ENCODE peak calls at places on chromosomes 7 and 10, in five cellular contexts. One of them, this sample, is unnamed. For H3K36me3, the result is how much of the 10 kb centered on the place peaks cover.

GRCh38 chr7:81802251-81802650 is 32.4 kb upstream of the HGF start:
- DNase-seq in HepG2: no peak
- DNase-seq in stomach: no peak
- DNase-seq in tibial nerve: no peak
- DNase-seq in ovary: no peak
- DNase-seq in this sample: no peak

GRCh38 chr7:137985253-137985896 is 16.5 kb downstream of the CREB3L2 start:
- DNase-seq in stomach: no peak
- DNase-seq in ovary: no peak
- DNase-seq in tibial nerve: no peak
- DNase-seq in HepG2: peak
- DNase-seq in this sample: no peak

GRCh38 chr7:123494193-123494796 is 40.1 kb downstream of the IQUB start:
- DNase-seq in HepG2: peak
- DNase-seq in tibial nerve: peak
- DNase-seq in stomach: no peak
- DNase-seq in ovary: no peak
- DNase-seq in this sample: no peak

GRCh38 chr10:86951184-86951761 is 6.1 kb downstream of the MMRN2 start:
- DNase-seq in ovary: peak
- DNase-seq in HepG2: no peak
- DNase-seq in tibial nerve: no peak
- DNase-seq in stomach: no peak
- DNase-seq in this sample: no peak

GRCh38 chr10:116712499-116712898 is 29.9 kb downstream of the HSPA12A start:
- DNase-seq in HepG2: no peak
- DNase-seq in ovary: no peak
- DNase-seq in tibial nerve: no peak
- DNase-seq in stomach: no peak
- DNase-seq in this sample: no peak

GRCh38 chr10:77479586-77479985 is 158.0 kb downstream of the KCNMA1 start:
- DNase-seq in HepG2: no peak
- DNase-seq in ovary: no peak
- DNase-seq in stomach: no peak
- DNase-seq in tibial nerve: no peak
- DNase-seq in this sample: no peak

GRCh38 chr7:87341441-87341840 is 4.0 kb upstream of the CROT start:
- DNase-seq in stomach: no peak
- DNase-seq in ovary: no peak
- DNase-seq in HepG2: no peak
- DNase-seq in tibial nerve: no peak
- DNase-seq in this sample: no peak

GRCh38 chr10:17665742-17666141 is 21.8 kb downstream of the STAM start:
- DNase-seq in ovary: no peak
- DNase-seq in tibial nerve: peak
- DNase-seq in stomach: no peak
- DNase-seq in HepG2: peak
- DNase-seq in this sample: no peak

GRCh38 chr10:28668363-28669226 is 8.7 kb upstream of the BAMBI start:
- DNase-seq in HepG2: no peak
- DNase-seq in tibial nerve: peak
- DNase-seq in stomach: peak
- DNase-seq in ovary: peak
- DNase-seq in this sample: no peak

DNA sequence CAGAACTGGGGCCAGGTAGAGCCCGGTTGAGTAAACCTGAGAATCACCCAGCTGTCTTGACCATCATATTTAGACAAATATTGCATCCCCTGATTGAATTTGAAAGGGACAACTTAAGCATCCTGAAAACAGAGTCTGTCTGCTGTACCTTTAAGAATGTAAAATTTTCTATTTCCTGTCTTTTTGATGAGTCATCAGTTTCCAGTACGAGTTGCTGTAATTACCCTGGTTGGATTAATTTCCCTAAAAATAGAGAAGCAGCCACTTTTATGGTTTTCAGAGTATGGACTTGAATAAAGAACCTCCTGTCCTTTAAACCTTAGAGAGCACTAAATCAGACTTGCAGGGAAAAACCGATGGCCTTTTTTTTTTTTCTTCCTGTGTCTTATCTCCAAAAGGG is 164.6 kb upstream of the SH2B2 start:
- DNase-seq in ovary: no peak
- DNase-seq in HepG2: no peak
- DNase-seq in stomach: no peak
- DNase-seq in tibial nerve: no peak
- DNase-seq in this sample: no peak
- H3K36me3 ChIP-seq in ovary: under half
- H3K36me3 ChIP-seq in HepG2: under half
- H3K36me3 ChIP-seq in stomach: under half
- H3K36me3 ChIP-seq in tibial nerve: under half
- H3K36me3 ChIP-seq in this sample: under half

GRCh38 chr10:4020651-4021050 is 235.6 kb upstream of the KLF6 start:
- DNase-seq in stomach: no peak
- DNase-seq in ovary: no peak
- DNase-seq in tibial nerve: no peak
- DNase-seq in HepG2: no peak
- DNase-seq in this sample: no peak

GRCh38 chr10:4016214-4016740 is 231.3 kb upstream of the KLF6 start:
- DNase-seq in stomach: no peak
- DNase-seq in tibial nerve: no peak
- DNase-seq in HepG2: no peak
- DNase-seq in ovary: no peak
- DNase-seq in this sample: no peak

GRCh38 chr10:4018054-4018511 is 233.1 kb upstream of the KLF6 start:
- DNase-seq in ovary: no peak
- DNase-seq in stomach: no peak
- DNase-seq in HepG2: no peak
- DNase-seq in tibial nerve: no peak
- DNase-seq in this sample: no peak

GRCh38 chr10:4013651-4014085 is 228.7 kb upstream of the KLF6 start:
- DNase-seq in tibial nerve: no peak
- DNase-seq in ovary: no peak
- DNase-seq in HepG2: no peak
- DNase-seq in stomach: no peak
- DNase-seq in this sample: no peak

GRCh38 chr10:4017336-4017735 is 232.3 kb upstream of the KLF6 start:
- DNase-seq in ovary: no peak
- DNase-seq in stomach: no peak
- DNase-seq in tibial nerve: no peak
- DNase-seq in HepG2: no peak
- DNase-seq in this sample: no peak
- H3K27ac ChIP-seq in ovary: no peak
- H3K27ac ChIP-seq in stomach: no peak
- H3K27ac ChIP-seq in tibial nerve: no peak
- H3K27ac ChIP-seq in HepG2: no peak
- H3K27ac ChIP-seq in this sample: no peak

DNA sequence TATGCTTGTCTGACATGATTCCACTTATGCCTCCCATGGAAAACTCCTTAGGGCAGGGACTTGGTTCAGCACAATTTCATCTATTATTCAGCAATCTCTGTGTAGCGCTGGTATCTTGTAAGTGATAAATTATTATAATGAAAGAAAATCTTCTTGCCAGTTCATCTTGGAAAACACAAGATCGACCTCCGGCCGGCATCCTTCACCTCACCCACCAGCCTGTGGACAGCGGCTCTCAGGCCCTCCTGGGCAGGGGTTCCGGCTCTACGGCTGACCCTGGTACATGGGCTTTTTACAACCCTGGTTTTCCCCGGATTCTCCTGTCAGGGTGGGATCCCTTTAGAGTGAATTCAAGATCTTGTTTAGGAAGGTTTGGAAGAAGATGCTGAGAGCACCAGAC is 145.6 kb downstream of the ADARB2 start:
- DNase-seq in ovary: no peak
- DNase-seq in HepG2: no peak
- DNase-seq in tibial nerve: no peak
- DNase-seq in stomach: no peak
- DNase-seq in this sample: no peak
- TF ChIP-seq POLR2A in ovary: no peak
- TF ChIP-seq POLR2A in HepG2: no peak
- TF ChIP-seq POLR2A in tibial nerve: no peak
- TF ChIP-seq POLR2A in stomach: no peak
- TF ChIP-seq POLR2A in this sample: no peak

GRCh38 chr10:93452143-93452542 is 30.0 kb downstream of the MYOF start:
- DNase-seq in HepG2: no peak
- DNase-seq in stomach: no peak
- DNase-seq in ovary: no peak
- DNase-seq in tibial nerve: no peak
- DNase-seq in this sample: no peak
- H3K36me3 ChIP-seq in HepG2: under half
- H3K36me3 ChIP-seq in stomach: under half
- H3K36me3 ChIP-seq in ovary: under half
- H3K36me3 ChIP-seq in tibial nerve: under half
- H3K36me3 ChIP-seq in this sample: under half

DNA sequence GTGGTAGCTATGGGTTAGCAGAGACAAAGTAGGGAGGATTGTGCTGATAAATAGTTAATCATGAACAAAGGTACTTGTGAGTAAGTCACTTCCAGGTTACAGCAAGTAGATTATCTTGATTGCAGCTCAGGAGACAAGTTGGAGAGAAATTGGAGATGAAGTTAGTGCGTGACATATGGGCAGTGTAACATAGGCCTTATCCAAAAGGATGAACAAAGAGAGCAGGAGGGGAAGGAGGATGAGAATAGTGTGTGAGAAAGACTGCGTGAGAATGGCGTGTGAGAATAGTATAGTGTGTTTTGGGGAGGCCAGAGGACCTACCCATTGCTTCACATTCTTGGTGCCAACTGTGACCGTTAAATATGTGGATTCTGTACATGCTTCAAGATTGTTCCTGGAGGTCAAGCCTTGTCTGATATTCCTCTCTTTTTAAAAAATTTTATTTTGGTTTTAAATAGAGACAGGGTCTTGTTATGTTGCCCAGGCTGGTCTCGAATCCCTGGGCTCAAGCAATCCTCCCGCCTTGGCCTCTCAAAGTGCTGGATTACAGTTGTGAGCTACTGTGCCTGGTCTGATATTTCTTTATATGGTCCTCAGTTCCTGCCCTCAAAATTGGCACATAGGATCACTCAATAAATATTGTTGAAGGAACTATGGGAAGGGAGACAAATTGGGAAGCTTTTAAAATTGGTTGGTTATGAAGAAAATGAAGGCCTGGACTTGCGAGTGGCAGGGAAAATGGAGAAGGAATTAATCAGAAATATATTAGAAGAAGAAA is 3.2 kb downstream of the VCL start:
- DNase-seq in ovary: no peak
- DNase-seq in HepG2: no peak
- DNase-seq in tibial nerve: no peak
- DNase-seq in stomach: no peak
- DNase-seq in this sample: no peak
- H3K27ac ChIP-seq in ovary: no peak
- H3K27ac ChIP-seq in HepG2: no peak
- H3K27ac ChIP-seq in tibial nerve: no peak
- H3K27ac ChIP-seq in stomach: peak
- H3K27ac ChIP-seq in this sample: peak

GRCh38 chr10:69328346-69328687 is 50.0 kb downstream of the HK1 start:
- DNase-seq in tibial nerve: no peak
- DNase-seq in stomach: no peak
- DNase-seq in HepG2: no peak
- DNase-seq in ovary: no peak
- DNase-seq in this sample: no peak

GRCh38 chr10:69324583-69324982 is 46.3 kb downstream of the HK1 start:
- DNase-seq in ovary: no peak
- DNase-seq in HepG2: no peak
- DNase-seq in stomach: no peak
- DNase-seq in tibial nerve: no peak
- DNase-seq in this sample: no peak

GRCh38 chr10:69329721-69330178 is 51.5 kb downstream of the HK1 start:
- DNase-seq in stomach: no peak
- DNase-seq in tibial nerve: no peak
- DNase-seq in HepG2: no peak
- DNase-seq in ovary: no peak
- DNase-seq in this sample: no peak

GRCh38 chr10:69326692-69327091 is 48.4 kb downstream of the HK1 start:
- DNase-seq in tibial nerve: no peak
- DNase-seq in stomach: no peak
- DNase-seq in HepG2: no peak
- DNase-seq in ovary: no peak
- DNase-seq in this sample: no peak

DNA sequence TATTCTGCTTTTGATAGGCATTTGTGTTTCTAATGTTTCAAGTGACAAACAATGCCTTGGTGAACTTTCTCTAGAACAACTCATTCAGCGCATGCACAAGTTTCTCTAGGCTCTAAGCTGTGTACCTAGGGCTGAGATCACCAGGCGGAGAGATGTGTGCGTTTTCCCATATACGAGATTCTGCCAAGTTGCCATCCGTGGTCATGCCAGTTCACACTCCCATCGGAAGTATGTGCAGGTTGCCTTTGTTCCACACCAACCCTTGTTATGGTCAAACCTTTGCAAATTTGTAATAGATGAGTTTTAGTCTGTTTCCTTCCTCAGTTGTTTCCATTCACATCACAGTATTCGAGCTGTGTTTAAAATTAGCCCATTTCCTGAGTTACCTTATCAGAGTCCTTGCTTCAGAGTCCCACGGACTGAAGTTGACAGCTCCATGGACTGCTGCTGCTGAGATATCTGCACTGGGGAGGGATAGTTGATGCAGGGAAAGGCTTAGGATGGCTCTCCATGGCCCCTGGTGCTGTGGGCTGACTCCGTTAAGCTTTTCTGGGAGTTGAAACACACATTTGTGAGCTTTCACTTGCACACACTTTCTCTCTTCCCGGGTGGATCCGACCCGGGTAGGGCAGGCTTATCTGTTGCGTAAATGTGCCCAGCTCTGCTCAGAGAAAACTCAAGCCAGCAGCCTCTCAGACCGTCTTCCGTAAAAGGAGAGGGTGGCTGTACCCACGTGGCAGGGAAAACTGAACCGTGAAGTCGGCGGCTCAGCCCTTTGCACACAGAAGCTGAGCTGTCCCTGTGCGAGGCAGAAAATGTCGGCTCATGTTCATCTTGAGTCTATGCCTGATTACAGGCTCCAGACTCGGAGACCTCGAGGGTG is 49.4 kb downstream of the HK1 start:
- DNase-seq in HepG2: no peak
- DNase-seq in stomach: peak
- DNase-seq in tibial nerve: no peak
- DNase-seq in ovary: peak
- DNase-seq in this sample: peak
- TF ChIP-seq POLR2A in HepG2: no peak
- TF ChIP-seq POLR2A in stomach: no peak
- TF ChIP-seq POLR2A in tibial nerve: peak
- TF ChIP-seq POLR2A in ovary: no peak
- TF ChIP-seq POLR2A in this sample: peak

DNA sequence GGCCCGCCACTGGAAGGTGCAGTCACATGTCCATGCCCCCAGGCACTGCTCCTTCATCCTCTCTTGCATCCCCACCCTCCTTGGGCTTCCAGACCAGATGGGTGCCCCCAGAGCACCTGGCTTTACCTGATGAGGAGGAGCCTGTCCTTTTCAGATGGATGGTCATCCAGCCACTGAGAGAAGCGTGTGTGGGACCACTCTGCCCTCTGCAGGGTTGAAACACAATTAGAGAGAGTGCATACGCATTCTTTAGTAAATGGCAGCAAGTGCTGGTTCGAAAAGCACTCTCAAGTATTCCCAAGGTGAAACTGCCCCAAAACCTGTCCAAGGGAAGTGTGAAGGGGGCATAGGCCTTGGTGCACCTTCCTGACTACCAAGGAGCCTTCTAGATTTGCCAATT is 41.6 kb downstream of the HBP1 start:
- DNase-seq in ovary: no peak
- DNase-seq in tibial nerve: no peak
- DNase-seq in stomach: no peak
- DNase-seq in HepG2: no peak
- DNase-seq in this sample: no peak
- H3K36me3 ChIP-seq in ovary: under half
- H3K36me3 ChIP-seq in tibial nerve: under half
- H3K36me3 ChIP-seq in stomach: half or more
- H3K36me3 ChIP-seq in HepG2: under half
- H3K36me3 ChIP-seq in this sample: under half

This sample was measured in gastrocnemius medialis.